ENCODE peak calls at places on chromosome 12, in four cellular contexts. One of them, this sample, is unnamed. For H3K4me1, the result is how much of the 10 kb centered on the place peaks cover.

GRCh38 chr12:4483885-4484823 is 38.5 kb upstream of the FGF6 start:
- DNase-seq in A549: no peak
- DNase-seq in breast epithelium: no peak
- DNase-seq in suprapubic skin: no peak
- DNase-seq in this sample: no peak

GRCh38 chr12:109952160-109952858 is 43.9 kb downstream of the GIT2 start:
- DNase-seq in suprapubic skin: no peak
- DNase-seq in breast epithelium: no peak
- DNase-seq in A549: no peak
- DNase-seq in this sample: no peak

GRCh38 chr12:24069532-24070395 is 120.3 kb upstream of the SOX5 start:
- DNase-seq in suprapubic skin: no peak
- DNase-seq in A549: no peak
- DNase-seq in breast epithelium: no peak
- DNase-seq in this sample: no peak

GRCh38 chr12:19131020-19131431 is 1.5 kb downstream of the PLEKHA5 start:
- DNase-seq in A549: peak
- DNase-seq in breast epithelium: no peak
- DNase-seq in suprapubic skin: no peak
- DNase-seq in this sample: no peak

GRCh38 chr12:108589028-108589839 is 8.7 kb downstream of the TMEM119 start:
- DNase-seq in suprapubic skin: no peak
- DNase-seq in A549: no peak
- DNase-seq in breast epithelium: no peak
- DNase-seq in this sample: no peak

GRCh38 chr12:82468563-82468962 is 110.2 kb downstream of the METTL25 start:
- DNase-seq in breast epithelium: no peak
- DNase-seq in suprapubic skin: no peak
- DNase-seq in A549: no peak
- DNase-seq in this sample: no peak

GRCh38 chr12:106034316-106034715 is 104.4 kb downstream of the NUAK1 start:
- DNase-seq in suprapubic skin: no peak
- DNase-seq in breast epithelium: no peak
- DNase-seq in A549: no peak
- DNase-seq in this sample: no peak

GRCh38 chr12:120630139-120630895 is 10.1 kb upstream of the CABP1 start:
- DNase-seq in suprapubic skin: no peak
- DNase-seq in A549: no peak
- DNase-seq in breast epithelium: no peak
- DNase-seq in this sample: peak

GRCh38 chr12:18345021-18345735 is 83.9 kb downstream of the PIK3C2G start:
- DNase-seq in suprapubic skin: no peak
- DNase-seq in A549: no peak
- DNase-seq in breast epithelium: no peak
- DNase-seq in this sample: no peak

GRCh38 chr12:4809013-4809448 is 88.8 kb downstream of the GALNT8 start:
- DNase-seq in A549: no peak
- DNase-seq in suprapubic skin: no peak
- DNase-seq in breast epithelium: no peak
- DNase-seq in this sample: no peak

GRCh38 chr12:27525373-27525772 is 1.4 kb downstream of the PPFIBP1 start:
- DNase-seq in breast epithelium: no peak
- DNase-seq in suprapubic skin: no peak
- DNase-seq in A549: peak
- DNase-seq in this sample: no peak

GRCh38 chr12:2583642-2584041 is 211.1 kb upstream of the FKBP4 start:
- DNase-seq in A549: no peak
- DNase-seq in suprapubic skin: no peak
- DNase-seq in breast epithelium: no peak
- DNase-seq in this sample: no peak

GRCh38 chr12:104802198-104802597 is 155.9 kb downstream of the SLC41A2 start:
- DNase-seq in A549: no peak
- DNase-seq in suprapubic skin: no peak
- DNase-seq in breast epithelium: no peak
- DNase-seq in this sample: no peak

GRCh38 chr12:17478908-17479673 is 610.9 kb downstream of the RERGL start:
- DNase-seq in A549: no peak
- DNase-seq in suprapubic skin: no peak
- DNase-seq in breast epithelium: no peak
- DNase-seq in this sample: no peak

GRCh38 chr12:66944365-66944764 is 265.5 kb upstream of the GRIP1 start:
- DNase-seq in suprapubic skin: no peak
- DNase-seq in A549: no peak
- DNase-seq in breast epithelium: no peak
- DNase-seq in this sample: no peak

GRCh38 chr12:31120392-31121008 is 46.8 kb downstream of the DDX11 start:
- DNase-seq in breast epithelium: no peak
- DNase-seq in A549: no peak
- DNase-seq in suprapubic skin: no peak
- DNase-seq in this sample: no peak

GRCh38 chr12:131365821-131366260 is 345.0 kb upstream of the SFSWAP start:
- DNase-seq in suprapubic skin: peak
- DNase-seq in A549: no peak
- DNase-seq in breast epithelium: no peak
- DNase-seq in this sample: no peak

GRCh38 chr12:30461011-30461670 is 234.5 kb downstream of the IPO8 start:
- DNase-seq in suprapubic skin: no peak
- DNase-seq in breast epithelium: no peak
- DNase-seq in A549: no peak
- DNase-seq in this sample: no peak

GRCh38 chr12:11805680-11806079 is 156.2 kb downstream of the ETV6 start:
- DNase-seq in suprapubic skin: no peak
- DNase-seq in A549: no peak
- DNase-seq in breast epithelium: no peak
- DNase-seq in this sample: no peak

GRCh38 chr12:25855716-25856115 is 102.8 kb upstream of the RASSF8 start:
- DNase-seq in A549: no peak
- DNase-seq in breast epithelium: no peak
- DNase-seq in suprapubic skin: no peak
- DNase-seq in this sample: no peak

GRCh38 chr12:8038659-8039114 is 6.2 kb downstream of the FOXJ2 start:
- DNase-seq in breast epithelium: peak
- DNase-seq in A549: no peak
- DNase-seq in suprapubic skin: no peak
- DNase-seq in this sample: peak

GRCh38 chr12:121443193-121443829 is 43.4 kb downstream of the RNF34 start:
- DNase-seq in A549: peak
- DNase-seq in suprapubic skin: peak
- DNase-seq in breast epithelium: peak
- DNase-seq in this sample: peak

GRCh38 chr12:106304797-106305196 is 2.3 kb downstream of the TCP11L2 start:
- DNase-seq in breast epithelium: no peak
- DNase-seq in A549: no peak
- DNase-seq in suprapubic skin: no peak
- DNase-seq in this sample: no peak

GRCh38 chr12:39441189-39441962 is 1.5 kb downstream of the KIF21A start:
- DNase-seq in breast epithelium: no peak
- DNase-seq in A549: no peak
- DNase-seq in suprapubic skin: no peak
- DNase-seq in this sample: no peak

GRCh38 chr12:131287938-131288797 is 334.5 kb downstream of the ADGRD1 start:
- DNase-seq in suprapubic skin: peak
- DNase-seq in breast epithelium: no peak
- DNase-seq in A549: no peak
- DNase-seq in this sample: no peak

GRCh38 chr12:51217133-51217967 is 512 bp downstream of the POU6F1 start:
- DNase-seq in A549: peak
- DNase-seq in suprapubic skin: peak
- DNase-seq in breast epithelium: peak
- DNase-seq in this sample: peak

GRCh38 chr12:15534322-15534721 is 212.0 kb downstream of the PTPRO start:
- DNase-seq in suprapubic skin: no peak
- DNase-seq in A549: no peak
- DNase-seq in breast epithelium: no peak
- DNase-seq in this sample: no peak

GRCh38 chr12:6556857-6557256 is 1.0 kb upstream of the IFFO1 start:
- DNase-seq in A549: no peak
- DNase-seq in breast epithelium: no peak
- DNase-seq in suprapubic skin: no peak
- DNase-seq in this sample: no peak

GRCh38 chr12:6553051-6553868 is 2.6 kb downstream of the IFFO1 start:
- DNase-seq in suprapubic skin: no peak
- DNase-seq in breast epithelium: no peak
- DNase-seq in A549: no peak
- DNase-seq in this sample: peak

GRCh38 chr12:6552140-6552551 is 3.7 kb downstream of the IFFO1 start:
- DNase-seq in A549: no peak
- DNase-seq in breast epithelium: no peak
- DNase-seq in suprapubic skin: no peak
- DNase-seq in this sample: no peak

GRCh38 chr12:6554990-6555691 is 701 bp downstream of the IFFO1 start:
- DNase-seq in A549: no peak
- DNase-seq in breast epithelium: no peak
- DNase-seq in suprapubic skin: no peak
- DNase-seq in this sample: no peak

GRCh38 chr12:6554168-6554989 is 1.5 kb downstream of the IFFO1 start:
- DNase-seq in A549: peak
- DNase-seq in suprapubic skin: no peak
- DNase-seq in breast epithelium: no peak
- DNase-seq in this sample: peak
- TF ChIP-seq CTCF in A549: peak
- TF ChIP-seq CTCF in suprapubic skin: peak
- TF ChIP-seq CTCF in breast epithelium: peak
- TF ChIP-seq CTCF in this sample: peak

GRCh38 chr12:54371328-54372112 is 7.2 kb upstream of the GPR84 start:
- DNase-seq in A549: no peak
- DNase-seq in suprapubic skin: no peak
- DNase-seq in breast epithelium: no peak
- DNase-seq in this sample: peak
- H3K4me1 ChIP-seq in A549: half or more
- H3K4me1 ChIP-seq in suprapubic skin: half or more
- H3K4me1 ChIP-seq in breast epithelium: under half
- H3K4me1 ChIP-seq in this sample: half or more

DNA sequence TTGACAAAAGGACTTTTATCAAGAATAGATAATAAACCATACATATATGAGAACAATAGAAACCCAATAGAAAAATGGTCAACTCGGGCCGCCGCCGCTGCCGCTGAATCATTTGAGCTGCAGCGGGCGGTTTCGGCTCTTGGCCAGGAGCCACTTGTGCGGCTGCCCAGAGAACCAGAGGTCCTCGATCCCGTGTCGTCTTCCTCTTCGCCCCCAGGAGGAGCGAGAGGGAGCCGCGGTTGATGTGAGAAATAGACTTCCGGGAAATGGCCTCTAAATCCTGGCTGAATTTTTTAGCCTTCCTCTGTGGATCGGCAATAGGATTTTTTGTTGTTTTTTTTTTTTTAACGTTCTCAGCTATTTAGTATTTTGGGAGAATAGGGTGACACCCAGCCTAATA is 44.8 kb downstream of the CPSF6 start:
- DNase-seq in breast epithelium: peak
- DNase-seq in suprapubic skin: peak
- DNase-seq in A549: peak
- DNase-seq in this sample: peak
- TF ChIP-seq CTCF in breast epithelium: no peak
- TF ChIP-seq CTCF in suprapubic skin: no peak
- TF ChIP-seq CTCF in A549: no peak
- TF ChIP-seq CTCF in this sample: peak

DNA sequence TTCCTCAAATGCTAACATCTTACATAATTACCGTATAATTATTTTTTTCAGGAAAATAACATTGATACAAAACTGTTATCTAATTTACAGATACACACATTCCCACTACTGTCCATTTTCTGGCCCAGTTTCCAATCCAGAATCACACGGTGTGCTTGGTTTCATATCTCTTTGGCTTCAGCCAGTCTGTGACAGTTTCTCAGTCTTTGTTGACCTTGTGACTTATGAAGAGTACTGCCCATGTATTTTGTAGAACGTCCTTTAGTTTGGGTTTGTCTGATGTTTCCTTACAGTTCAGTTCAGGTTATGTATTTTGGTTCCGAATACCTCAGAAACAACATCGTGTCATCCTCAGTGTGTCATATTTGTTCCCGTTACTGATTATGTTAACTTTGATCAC is 16.2 kb downstream of the RXYLT1 start:
- DNase-seq in breast epithelium: no peak
- DNase-seq in A549: no peak
- DNase-seq in suprapubic skin: no peak
- DNase-seq in this sample: no peak
- H3K4me1 ChIP-seq in breast epithelium: under half
- H3K4me1 ChIP-seq in A549: under half
- H3K4me1 ChIP-seq in suprapubic skin: under half
- H3K4me1 ChIP-seq in this sample: under half

DNA sequence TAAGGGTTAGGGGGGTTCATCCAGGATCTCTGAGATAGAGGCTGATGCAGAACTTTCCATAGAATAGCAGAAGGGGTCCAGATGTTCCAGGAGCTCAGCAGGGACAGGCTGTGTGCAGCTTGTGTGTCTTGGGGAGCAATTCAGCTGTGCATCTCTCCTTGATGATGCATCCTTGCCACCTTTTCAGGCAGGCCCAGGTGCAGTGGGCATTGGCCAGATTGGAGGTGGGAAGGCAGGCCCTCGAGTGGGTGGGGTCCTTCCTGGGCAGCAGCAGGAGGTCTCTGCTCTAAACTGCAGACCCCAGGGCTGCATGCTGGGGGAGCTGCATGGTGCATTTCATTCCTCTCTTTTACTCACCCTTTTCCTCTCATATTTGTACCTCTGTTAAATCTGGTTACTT is 231.2 kb upstream of the PWP1 start:
- DNase-seq in breast epithelium: no peak
- DNase-seq in suprapubic skin: no peak
- DNase-seq in A549: no peak
- DNase-seq in this sample: no peak
- TF ChIP-seq CTCF in breast epithelium: no peak
- TF ChIP-seq CTCF in suprapubic skin: no peak
- TF ChIP-seq CTCF in A549: no peak
- TF ChIP-seq CTCF in this sample: no peak

GRCh38 chr12:46770501-46771183 is 55.2 kb downstream of the SLC38A4 start:
- DNase-seq in A549: no peak
- DNase-seq in suprapubic skin: no peak
- DNase-seq in breast epithelium: no peak
- DNase-seq in this sample: no peak
- H3K4me1 ChIP-seq in A549: under half
- H3K4me1 ChIP-seq in suprapubic skin: under half
- H3K4me1 ChIP-seq in breast epithelium: under half
- H3K4me1 ChIP-seq in this sample: under half

GRCh38 chr12:94898388-94898787 is 105.1 kb downstream of the NDUFA12 start:
- DNase-seq in suprapubic skin: no peak
- DNase-seq in breast epithelium: no peak
- DNase-seq in A549: no peak
- DNase-seq in this sample: no peak
- TF ChIP-seq CTCF in suprapubic skin: no peak
- TF ChIP-seq CTCF in breast epithelium: no peak
- TF ChIP-seq CTCF in A549: no peak
- TF ChIP-seq CTCF in this sample: peak